ENCODE peak calls at places on chromosomes 13 and 19, in ten cellular contexts. U is heart left ventricle, Z is K562, H is A549, C is gastrocnemius medialis, I is ovary, G is breast epithelium, V is HepG2, X is esophagus muscularis mucosa, F is NB4. L is an unnamed sample.

GRCh38 chr13:77529501-77529840 is 6.0 kb upstream of the SCEL start:
- DNase-seq in U (no peak), Z (no peak), H (no peak), C (no peak), I (no peak), G (no peak), V (no peak), X (peak; percentile 78), F (no peak), L (no peak)

GRCh38 chr13:22103628-22104027 is 432.8 kb downstream of the FGF9 start:
- DNase-seq in U (no peak), Z (no peak), H (no peak), C (no peak), I (no peak), G (no peak), V (no peak), X (no peak), F (no peak), L (no peak)

GRCh38 chr13:99033814-99034213 is 56.0 kb upstream of the DOCK9 start:
- DNase-seq in U (no peak), Z (no peak), H (peak; percentile 23), C (no peak), I (no peak), G (no peak), V (peak; percentile 21), X (no peak), F (peak; percentile 34), L (no peak)

GRCh38 chr13:48315981-48316380 is 12.4 kb downstream of the RB1 start:
- DNase-seq in U (peak; percentile 32), Z (no peak), H (no peak), C (no peak), I (no peak), G (no peak), V (no peak), X (no peak), F (no peak), L (no peak)

GRCh38 chr13:46612258-46612657 is 59.3 kb downstream of the LRCH1 start:
- DNase-seq in U (no peak), Z (no peak), H (no peak), C (no peak), I (no peak), G (no peak), V (no peak), X (no peak), F (no peak), L (no peak)

GRCh38 chr13:38898481-38898880 is 92.2 kb downstream of the STOML3 start:
- DNase-seq in U (no peak), Z (no peak), H (no peak), C (no peak), I (no peak), G (no peak), V (no peak), X (no peak), F (no peak), L (no peak)

GRCh38 chr13:98822238-98822606 is 69.8 kb upstream of the SLC15A1 start:
- DNase-seq in U (no peak), Z (no peak), H (no peak), C (no peak), I (no peak), G (no peak), V (no peak), X (peak; percentile 89), F (no peak), L (no peak)

GRCh38 chr13:49625392-49626137 is 2.7 kb upstream of the ARL11 start:
- DNase-seq in U (peak; percentile 55), Z (no peak), H (no peak), C (peak; percentile 22), I (peak; percentile 32), G (no peak), V (peak; percentile 80), X (no peak), F (no peak), L (peak; percentile 38)

GRCh38 chr13:25172303-25172630 is 179 bp upstream of the AMER2 start:
- DNase-seq in U (no peak), Z (no peak), H (no peak), C (no peak), I (no peak), G (no peak), V (no peak), X (peak; percentile 72), F (no peak), L (no peak)

GRCh38 chr19:10389863-10390262 is 9.5 kb upstream of the TYK2 start:
- DNase-seq in U (no peak), Z (peak; percentile 16), H (no peak), C (no peak), I (no peak), G (no peak), V (no peak), X (no peak), F (peak; percentile 76), L (no peak)

GRCh38 chr19:10392120-10392519 is 11.2 kb downstream of the CDC37 start:
- DNase-seq in U (no peak), Z (peak; percentile 5), H (no peak), C (no peak), I (no peak), G (no peak), V (no peak), X (no peak), F (no peak), L (no peak)

GRCh38 chr19:10393137-10393536 is 10.2 kb downstream of the CDC37 start:
- DNase-seq in U (no peak), Z (peak; percentile 13), H (no peak), C (no peak), I (no peak), G (no peak), V (no peak), X (no peak), F (no peak), L (no peak)

GRCh38 chr19:10388957-10389356 is 8.6 kb upstream of the TYK2 start:
- DNase-seq in U (peak; percentile 83), Z (peak; percentile 63), H (peak; percentile 45), C (peak; percentile 77), I (peak; percentile 81), G (peak; percentile 92), V (peak; percentile 80), X (peak; percentile 97), F (peak; percentile 93), L (peak; percentile 98)

DNA sequence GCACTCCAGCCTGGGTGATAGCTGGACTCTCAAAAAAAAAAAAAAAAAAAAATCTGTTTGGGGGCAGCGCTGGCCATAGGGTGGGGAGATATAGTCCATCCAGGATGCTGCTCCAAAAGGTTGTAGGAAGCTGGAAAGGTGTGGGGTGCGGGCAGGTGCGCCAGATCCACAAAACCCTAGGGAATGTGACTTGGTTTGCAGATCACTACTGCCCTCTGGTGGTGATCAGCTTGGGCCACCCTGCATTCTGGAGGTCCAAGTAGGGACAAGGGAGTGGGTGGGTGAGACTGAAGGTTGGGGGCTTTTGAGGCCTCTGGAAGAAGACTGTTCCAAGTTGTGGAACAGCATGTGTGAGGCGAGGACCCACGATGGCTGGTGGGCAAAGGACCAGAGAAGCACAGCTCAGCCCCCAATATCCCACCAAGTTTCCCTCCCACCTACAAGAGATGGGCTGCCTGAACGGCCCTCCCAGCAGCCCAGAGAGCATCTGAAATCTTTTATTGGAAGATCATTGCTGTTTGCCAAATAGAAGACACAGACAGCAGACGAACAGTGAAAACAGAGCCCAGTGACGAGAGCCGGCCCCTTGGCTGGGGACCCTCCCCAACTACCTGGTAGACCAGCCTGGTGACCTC is 10.4 kb upstream of the TYK2 start:
- DNase-seq in U (peak; percentile 61), Z (peak; percentile 66), H (peak; percentile 64), C (peak; percentile 60), I (peak; percentile 55), G (peak; percentile 74), V (peak; percentile 64), X (no peak), F (peak; percentile 91), L (peak; percentile 93)
- TF ChIP-seq POLR2A in U (no peak), Z (no peak), H (no peak), C (no peak), I (no peak), G (no peak), V (no peak), X (no peak), F (no peak), L (no peak)

GRCh38 chr13:106535552-106536243 is at the start of gene EFNB2:
- DNase-seq in U (peak; percentile 91), Z (peak; percentile 97), H (peak; percentile 83), C (peak; percentile 84), I (peak; percentile 78), G (peak; percentile 84), V (peak; percentile 67), X (no peak), F (peak; percentile 65), L (peak; percentile 71)
- TF ChIP-seq POLR2A in U (peak; percentile 98), Z (no peak), H (peak; percentile 40), C (peak; percentile 95), I (peak; percentile 52), G (no peak), V (no peak), X (peak; percentile 45), F (no peak), L (no peak)

GRCh38 chr19:16445238-16446107 is 26.3 kb downstream of the EPS15L1 start:
- DNase-seq in U (no peak), Z (no peak), H (no peak), C (no peak), I (no peak), G (no peak), V (peak; percentile 32), X (no peak), F (peak; percentile 86), L (no peak)
- TF ChIP-seq POLR2A in U (no peak), Z (no peak), H (no peak), C (no peak), I (no peak), G (no peak), V (no peak), X (no peak), F (no peak), L (no peak)

GRCh38 chr13:70253411-70253810 is 145.2 kb upstream of the KLHL1 start:
- DNase-seq in U (no peak), Z (no peak), H (no peak), C (no peak), I (no peak), G (no peak), V (no peak), X (no peak), F (no peak), L (no peak)

GRCh38 chr13:70255406-70255991 is 147.2 kb upstream of the KLHL1 start:
- DNase-seq in U (no peak), Z (no peak), H (no peak), C (no peak), I (no peak), G (no peak), V (no peak), X (no peak), F (no peak), L (no peak)

GRCh38 chr13:70249332-70250064 is 141.2 kb upstream of the KLHL1 start:
- DNase-seq in U (no peak), Z (no peak), H (no peak), C (no peak), I (no peak), G (no peak), V (peak; percentile 87), X (no peak), F (no peak), L (no peak)

GRCh38 chr13:70253834-70254233 is 145.6 kb upstream of the KLHL1 start:
- DNase-seq in U (no peak), Z (no peak), H (no peak), C (no peak), I (no peak), G (no peak), V (peak; percentile 9), X (no peak), F (no peak), L (no peak)
- TF ChIP-seq POLR2A in U (no peak), Z (no peak), H (no peak), C (no peak), I (no peak), G (no peak), V (no peak), X (no peak), F (no peak), L (no peak)